ENCODE peak calls at places on chromosomes 2 and 18, in five cellular contexts. A is neuronal stem cell, G is IMR-90, M is H1, F is mesenchymal stem cell. J is an unnamed sample.
A peak's percentile ranks its signal among the peaks of the same experiment; 100 is the strongest.

GRCh38 chr2:190407662-190408537 is at the start of gene MFSD6:
- DNase-seq in A (peak; percentile 40), G (no peak), M (peak; percentile 76), F (no peak), J (peak; percentile 37)

GRCh38 chr2:239688098-239688497 is 287.3 kb upstream of the HDAC4 start:
- DNase-seq in A (no peak), G (no peak), M (no peak), F (no peak), J (peak; percentile 57)

GRCh38 chr18:75351409-75351808 is 76.1 kb downstream of the SMIM21 start:
- DNase-seq in A (no peak), G (no peak), M (no peak), F (no peak), J (no peak)

GRCh38 chr18:44594779-44595467 is 85.8 kb upstream of the SETBP1 start:
- DNase-seq in A (no peak), G (peak; percentile 59), M (no peak), F (peak; percentile 78), J (peak; percentile 79)

GRCh38 chr18:32753656-32754221 is 19.1 kb downstream of the KLHL14 start:
- DNase-seq in A (no peak), G (no peak), M (no peak), F (no peak), J (peak; percentile 57)

GRCh38 chr2:190159453-190159852 is 96.9 kb upstream of the MSTN start:
- DNase-seq in A (no peak), G (peak; percentile 58), M (no peak), F (no peak), J (no peak)

GRCh38 chr2:129482626-129483025 is 496.8 kb upstream of the RAB6C start:
- DNase-seq in A (no peak), G (no peak), M (no peak), F (no peak), J (no peak)

GRCh38 chr18:11245889-11246288 is 96.5 kb upstream of the PIEZO2 start:
- DNase-seq in A (no peak), G (no peak), M (no peak), F (no peak), J (no peak)

GRCh38 chr18:7575465-7576026 is 8.4 kb downstream of the PTPRM start:
- DNase-seq in A (no peak), G (peak; percentile 67), M (no peak), F (peak; percentile 45), J (no peak)

GRCh38 chr18:25052426-25052825 is 299.5 kb downstream of the ZNF521 start:
- DNase-seq in A (no peak), G (no peak), M (no peak), F (no peak), J (no peak)

GRCh38 chr2:140580799-140581198 is 1550.0 kb downstream of the LRP1B start:
- DNase-seq in A (no peak), G (no peak), M (no peak), F (peak; percentile 33), J (no peak)

GRCh38 chr2:232464534-232464865 is 8.5 kb downstream of the ALPI start:
- DNase-seq in A (no peak), G (no peak), M (no peak), F (no peak), J (no peak)

GRCh38 chr18:46199515-46200147 is 95.4 kb downstream of the HAUS1 start:
- DNase-seq in A (no peak), G (peak; percentile 86), M (no peak), F (peak; percentile 75), J (peak; percentile 87)

GRCh38 chr18:34697891-34698290 is 12.2 kb upstream of the DTNA start:
- DNase-seq in A (no peak), G (no peak), M (no peak), F (no peak), J (no peak)

GRCh38 chr2:173349295-173349694 is 5.4 kb upstream of the CDCA7 start:
- DNase-seq in A (no peak), G (no peak), M (no peak), F (no peak), J (no peak)

GRCh38 chr2:150204449-150204848 is 283.0 kb downstream of the RND3 start:
- DNase-seq in A (no peak), G (peak; percentile 98), M (no peak), F (peak; percentile 84), J (no peak)

GRCh38 chr2:70946832-70947442 is 11.2 kb downstream of the ATP6V1B1 start:
- DNase-seq in A (peak; percentile 72), G (peak; percentile 60), M (peak; percentile 85), F (peak; percentile 67), J (peak; percentile 78)

GRCh38 chr2:8312861-8313768 is 368.7 kb upstream of the ID2 start:
- DNase-seq in A (peak; percentile 20), G (peak; percentile 11), M (peak; percentile 14), F (peak; percentile 41), J (peak; percentile 88)

GRCh38 chr18:74290831-74291770 is 662 bp downstream of the CYB5A start:
- DNase-seq in A (no peak), G (no peak), M (peak; percentile 77), F (no peak), J (peak; percentile 60)

GRCh38 chr2:220071716-220072115 is 444.3 kb downstream of the SLC4A3 start:
- DNase-seq in A (no peak), G (no peak), M (no peak), F (peak; percentile 13), J (no peak)

GRCh38 chr2:37652199-37652640 is 19.2 kb downstream of the CDC42EP3 start:
- DNase-seq in A (no peak), G (peak; percentile 97), M (no peak), F (peak; percentile 82), J (peak; percentile 53)

GRCh38 chr18:66510357-66511027 is 93.4 kb downstream of the CDH19 start:
- DNase-seq in A (no peak), G (no peak), M (no peak), F (no peak), J (no peak)

GRCh38 chr2:157411624-157412336 is 32.1 kb downstream of the CYTIP start:
- DNase-seq in A (no peak), G (no peak), M (no peak), F (no peak), J (no peak)

GRCh38 chr2:200383380-200384110 is 77.1 kb downstream of the SPATS2L start:
- DNase-seq in A (no peak), G (peak; percentile 80), M (no peak), F (peak; percentile 87), J (no peak)

GRCh38 chr2:130963849-130964793 is 127.4 kb downstream of the ARHGEF4 start:
- DNase-seq in A (peak; percentile 49), G (no peak), M (peak; percentile 83), F (no peak), J (peak; percentile 84)

GRCh38 chr2:208929489-208929864 is 494.4 kb upstream of the MAP2 start:
- DNase-seq in A (no peak), G (no peak), M (no peak), F (no peak), J (peak; percentile 3)

DNA sequence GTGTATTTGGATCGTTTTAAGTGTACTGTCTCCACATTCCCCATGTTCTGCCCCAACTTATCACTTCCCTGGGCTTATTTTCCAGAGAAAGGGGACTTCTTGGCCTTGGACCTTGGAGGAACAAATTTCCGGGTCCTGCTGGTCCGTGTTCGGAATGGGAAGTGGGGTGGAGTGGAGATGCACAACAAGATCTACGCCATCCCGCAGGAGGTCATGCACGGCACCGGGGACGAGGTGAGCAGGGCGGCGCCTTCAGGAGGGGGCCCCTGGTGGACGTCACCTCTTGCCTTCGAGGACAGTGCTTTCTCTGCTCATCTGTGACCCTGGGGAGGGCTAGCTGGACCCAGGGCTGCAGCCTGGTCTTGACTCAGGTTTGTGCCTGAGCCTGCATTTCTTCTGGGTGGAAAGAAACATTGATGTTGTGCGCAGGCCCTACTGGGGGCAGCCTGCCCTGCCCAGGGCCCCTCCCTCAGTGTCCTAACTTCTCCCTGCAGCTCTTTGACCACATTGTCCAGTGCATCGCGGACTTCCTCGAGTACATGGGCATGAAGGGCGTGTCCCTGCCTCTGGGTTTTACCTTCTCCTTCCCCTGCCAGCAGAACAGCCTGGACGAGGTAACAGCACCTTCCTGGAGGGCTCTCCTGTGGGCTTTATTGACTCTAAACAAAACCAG is 47.8 kb downstream of the HK2 start:
- DNase-seq in A (no peak), G (no peak), M (no peak), F (no peak), J (no peak)
- H3K36me3 ChIP-seq in A (peaks cover 99% of the 10 kb centered on the region), G (peaks cover 86% of the 10 kb centered on the region), M (peaks cover 70% of the 10 kb centered on the region), F (peaks cover 33% of the 10 kb centered on the region), J (peaks cover 16% of the 10 kb centered on the region)

DNA sequence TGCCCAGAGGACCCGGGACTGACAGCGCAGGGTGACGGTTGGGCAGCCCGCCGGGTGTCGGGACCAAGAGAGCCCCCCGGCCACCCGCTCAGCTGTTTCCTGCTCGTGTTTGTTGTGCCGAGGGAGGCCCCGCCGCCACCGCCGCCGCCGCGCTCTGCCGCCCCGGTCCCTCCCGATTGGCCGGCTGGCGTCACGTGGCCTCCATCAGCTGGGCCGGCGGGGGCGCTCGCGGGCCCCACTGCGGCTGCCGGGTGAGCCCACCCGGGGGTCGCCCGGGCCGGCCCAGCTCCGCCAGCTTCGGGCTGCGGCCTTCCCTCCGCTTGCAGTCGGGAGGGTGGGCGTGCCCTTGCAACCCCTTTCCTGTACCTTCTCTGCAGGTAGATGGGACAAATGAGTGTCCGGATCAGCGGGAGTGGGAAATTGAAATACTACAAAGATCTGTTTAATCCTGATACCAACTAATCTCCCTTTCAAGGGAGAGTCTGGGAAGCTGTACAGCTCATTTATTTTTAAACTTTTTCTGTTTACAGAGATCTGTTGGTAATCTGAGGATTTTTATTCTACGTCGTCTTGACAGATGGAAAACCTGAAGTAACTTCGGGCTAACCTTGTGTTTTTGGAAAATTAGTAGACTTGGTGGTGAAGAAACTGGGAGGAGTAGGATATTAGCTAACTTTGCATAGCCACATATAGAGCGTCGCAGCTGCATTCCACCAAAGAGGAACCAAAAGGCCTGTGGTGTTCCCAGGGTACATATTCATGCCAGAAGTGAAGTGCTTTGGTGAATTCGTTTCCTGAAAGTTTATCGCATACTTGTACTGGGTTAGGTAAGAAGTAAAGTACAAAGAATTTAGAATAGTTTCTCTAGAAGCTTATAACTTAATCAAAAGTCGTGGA is 1.2 kb downstream of the YPEL5 start:
- DNase-seq in A (peak; percentile 81), G (peak; percentile 40), M (peak; percentile 88), F (peak; percentile 72), J (peak; percentile 87)
- H3K4ac ChIP-seq in A (no peak overlapping the region), G (no peak overlapping the region), M (no peak overlapping the region), F (no peak overlapping the region), J (peak overlapping the region; percentile 89)

GRCh38 chr18:48488388-48488850 is 50.4 kb upstream of the CTIF start:
- DNase-seq in A (no peak), G (peak; percentile 93), M (no peak), F (peak; percentile 73), J (peak; percentile 98)

GRCh38 chr18:48497863-48498262 is 41.0 kb upstream of the CTIF start:
- DNase-seq in A (no peak), G (no peak), M (no peak), F (no peak), J (no peak)

GRCh38 chr18:48490641-48491040 is 48.2 kb upstream of the CTIF start:
- DNase-seq in A (no peak), G (no peak), M (no peak), F (peak; percentile 43), J (no peak)

GRCh38 chr18:48493856-48494255 is 45.0 kb upstream of the CTIF start:
- DNase-seq in A (no peak), G (peak; percentile 49), M (no peak), F (no peak), J (no peak)

DNA sequence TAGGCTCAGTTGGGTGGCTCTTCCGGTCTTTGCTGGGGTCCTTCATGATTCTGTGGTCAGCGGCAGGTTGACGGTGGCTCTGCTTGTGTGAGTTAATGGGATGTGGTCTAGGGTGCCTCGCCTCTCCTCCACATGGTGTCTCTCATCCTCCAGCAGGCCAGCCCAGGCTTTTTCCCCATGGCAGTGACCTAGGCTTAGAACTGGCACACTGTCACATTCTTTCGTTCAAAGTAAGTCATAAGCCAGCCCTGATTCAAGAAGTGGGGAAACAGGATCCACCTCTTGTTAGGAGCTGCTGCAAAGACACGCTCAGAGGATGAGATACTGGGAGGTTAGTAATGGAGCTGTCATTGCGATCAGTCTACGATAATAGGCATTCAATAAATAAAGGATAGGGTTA is 46.0 kb upstream of the CTIF start:
- DNase-seq in A (no peak), G (no peak), M (no peak), F (no peak), J (no peak)
- H3K4me2 ChIP-seq in A (no peak overlapping the region), G (no peak overlapping the region), M (no peak overlapping the region), F (no peak overlapping the region), J (no peak overlapping the region)

GRCh38 chr18:79903071-79903635 is 48.3 kb downstream of the SLC66A2 start:
- DNase-seq in A (no peak), G (no peak), M (peak; percentile 36), F (no peak), J (no peak)
- H3K36me3 ChIP-seq in A (peaks cover 37% of the 10 kb centered on the region), G (peaks cover 33% of the 10 kb centered on the region), M (no peaks in the 10 kb centered on the region), F (peaks cover 61% of the 10 kb centered on the region), J (no peaks in the 10 kb centered on the region)